ENCODE peak calls at places on chromosomes 5 and 9, in nine cellular contexts. X, Q, U, L, J, Y, Z, B and R are unnamed samples.

GRCh38 chr9:37967681-37968080 is 63.8 kb upstream of the SLC25A51 start:
- DNase-seq in X (no peak), Q (no peak), B (no peak), Z (no peak), J (no peak), L (no peak), Y (no peak), U (no peak), R (no peak)

GRCh38 chr5:113283558-113283957 is 151.2 kb downstream of the TSSK1B start:
- DNase-seq in J (no peak), X (no peak), Z (no peak), B (no peak), Q (no peak), L (no peak), Y (no peak), U (no peak), R (no peak)

GRCh38 chr5:176810084-176810597 is at the start of gene UNC5A:
- DNase-seq in U (no peak), Y (peak), Q (peak), X (peak), Z (no peak), J (no peak), L (no peak), B (peak), R (no peak)

GRCh38 chr9:110131499-110131898 is 76.5 kb downstream of the C9orf152 start:
- DNase-seq in L (no peak), U (no peak), B (no peak), Q (no peak), X (no peak), Y (no peak), J (no peak), Z (no peak), R (no peak)

GRCh38 chr9:129513856-129514496 is 106.9 kb downstream of the C9orf50 start:
- DNase-seq in X (no peak), Z (no peak), B (no peak), Y (no peak), J (no peak), Q (no peak), L (no peak), U (no peak), R (no peak)

GRCh38 chr5:52822437-52822836 is 34.7 kb downstream of the ITGA1 start:
- DNase-seq in U (no peak), B (no peak), J (no peak), Y (no peak), X (no peak), Q (no peak), Z (peak), L (no peak), R (no peak)

GRCh38 chr9:38017149-38017884 is 51.7 kb downstream of the SHB start:
- DNase-seq in Y (peak), X (peak), Z (peak), U (peak), Q (no peak), L (peak), B (peak), J (peak), R (no peak)

GRCh38 chr5:172816887-172817418 is 17.1 kb upstream of the ERGIC1 start:
- DNase-seq in Y (peak), J (no peak), X (peak), B (peak), Q (no peak), L (no peak), Z (no peak), U (peak), R (peak)

GRCh38 chr5:126544087-126544740 is 50.8 kb downstream of the ALDH7A1 start:
- DNase-seq in Z (no peak), L (no peak), Q (peak), B (peak), U (peak), X (peak), Y (no peak), J (no peak), R (no peak)

GRCh38 chr5:168239325-168239724 is 52.1 kb upstream of the WWC1 start:
- DNase-seq in Y (no peak), Q (no peak), B (no peak), J (no peak), X (no peak), Z (no peak), L (no peak), U (no peak), R (no peak)

GRCh38 chr9:8261737-8262136 is 462.2 kb upstream of the DMAC1 start:
- DNase-seq in Y (no peak), J (no peak), Q (no peak), Z (no peak), L (no peak), X (no peak), B (no peak), U (no peak), R (no peak)

GRCh38 chr5:93874080-93874479 is 132.7 kb upstream of the POU5F2 start:
- DNase-seq in J (no peak), L (peak), X (no peak), B (no peak), U (peak), Y (peak), Q (peak), Z (no peak), R (no peak)

GRCh38 chr5:58462623-58463230 is 2.8 kb upstream of the PLK2 start:
- DNase-seq in Z (no peak), Q (peak), J (no peak), Y (peak), L (no peak), X (no peak), B (peak), U (peak), R (peak)

GRCh38 chr5:38022621-38023020 is 182.8 kb upstream of the GDNF start:
- DNase-seq in X (no peak), Q (no peak), Y (no peak), B (no peak), J (no peak), U (no peak), Z (no peak), L (no peak), R (no peak)

GRCh38 chr9:124217839-124218437 is 39.8 kb upstream of the NEK6 start:
- DNase-seq in Q (peak), L (no peak), X (peak), B (no peak), Z (peak), J (no peak), Y (no peak), U (no peak), R (no peak)

GRCh38 chr5:142065273-142065672 is 43.3 kb upstream of the NDFIP1 start:
- DNase-seq in Z (no peak), U (no peak), J (no peak), Y (peak), B (peak), L (no peak), X (no peak), Q (no peak), R (no peak)

DNA sequence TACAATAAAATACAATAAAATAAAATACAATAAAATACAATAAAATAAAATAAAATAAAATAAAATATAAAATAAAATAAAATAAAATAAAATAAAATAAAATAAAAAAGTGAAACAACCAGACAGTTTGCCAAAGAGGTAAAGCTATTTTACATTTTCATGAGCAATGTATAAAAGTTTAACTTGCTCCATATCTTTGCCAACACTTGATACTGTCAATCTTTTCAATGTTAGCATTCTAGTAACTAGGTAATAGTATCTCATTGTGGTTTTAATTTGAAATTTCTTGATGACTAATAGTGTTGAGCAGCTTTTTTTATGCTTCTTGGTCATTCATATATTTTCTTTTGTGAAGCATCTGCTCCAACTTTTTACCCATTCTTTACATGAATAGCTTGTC is 17.3 kb downstream of the TTC33 start:
- DNase-seq in Q (no peak), U (peak), Z (no peak), J (no peak), Y (no peak), B (no peak), L (no peak), X (no peak), R (no peak)
- TF ChIP-seq CTCF in Q (no peak), U (no peak), Z (no peak), J (no peak), Y (no peak), B (no peak), L (no peak), X (no peak), R (no peak)

DNA sequence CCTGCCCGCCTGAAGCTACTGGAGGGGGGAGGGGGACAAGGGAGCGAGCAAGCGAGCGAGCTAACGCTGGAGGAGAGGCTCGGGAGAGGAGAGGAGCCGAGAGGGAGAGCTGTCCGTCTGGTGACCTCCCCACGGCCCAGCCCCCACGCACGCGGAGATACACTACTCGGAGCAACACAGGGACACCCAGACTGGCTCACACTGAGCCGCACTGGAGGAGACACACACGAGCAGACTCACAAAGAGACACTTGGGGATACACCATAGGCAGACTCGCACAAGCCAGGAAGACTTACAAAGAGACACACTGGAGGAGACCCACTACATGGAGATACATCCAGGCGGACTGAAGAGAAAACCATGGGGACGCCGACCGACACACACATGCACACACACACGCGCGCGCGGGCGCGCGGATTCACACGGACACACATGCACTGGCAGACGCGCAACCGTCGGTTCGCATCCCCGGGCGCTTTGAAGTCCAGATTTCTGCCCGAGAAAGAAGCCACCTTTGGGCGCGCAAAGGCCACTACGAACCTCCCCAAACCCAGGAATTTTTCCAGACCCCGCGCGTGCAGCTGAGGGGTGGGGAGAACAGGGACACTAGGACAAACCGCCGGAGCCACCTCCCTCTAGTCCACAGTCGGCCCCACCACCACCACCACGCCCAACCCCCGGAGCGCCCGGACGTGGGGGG is 703 bp downstream of the CNTFR start:
- DNase-seq in B (no peak), U (no peak), L (no peak), J (peak), X (no peak), Y (no peak), Z (no peak), Q (no peak), R (no peak)
- H3K4me3 ChIP-seq in B (no peak), U (no peak), L (no peak), J (peak), X (peak), Y (no peak), Z (peak), Q (no peak), R (no peak)

DNA sequence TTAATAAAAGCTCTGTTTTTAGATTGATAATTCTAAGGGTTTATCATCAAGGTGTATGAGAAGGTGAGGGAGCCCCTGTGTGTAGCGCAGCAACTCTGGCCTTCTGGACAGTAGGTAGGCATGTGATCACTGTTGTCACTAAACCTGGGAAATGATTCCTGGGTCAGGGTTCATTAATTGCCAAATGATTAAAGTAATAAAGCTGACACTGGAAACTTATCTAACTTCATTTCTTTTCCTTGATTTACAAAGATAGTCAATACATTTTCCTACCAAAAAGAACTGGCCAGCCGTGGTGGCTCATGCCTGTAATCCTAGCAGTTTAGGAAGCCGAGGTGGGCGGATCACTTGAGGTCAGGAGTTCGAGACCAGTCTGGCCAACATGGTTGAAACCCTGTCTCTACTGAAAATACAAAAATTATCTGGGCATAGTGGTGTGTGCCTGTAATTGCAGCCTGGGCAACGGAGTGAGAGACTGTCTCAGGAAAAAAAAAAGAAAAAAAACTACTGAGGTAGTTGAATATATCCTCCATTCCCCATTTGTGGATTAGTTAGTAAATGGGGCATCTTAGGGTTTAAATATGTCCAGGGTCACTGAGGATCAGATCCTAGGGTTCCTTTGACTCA is 2.4 kb downstream of the EHMT1 start:
- DNase-seq in J (no peak), X (no peak), Z (no peak), B (peak), L (no peak), Y (no peak), U (no peak), Q (no peak), R (no peak)
- TF ChIP-seq CTCF in J (peak), X (peak), Z (no peak), B (peak), L (peak), Y (peak), U (no peak), Q (peak), R (peak)

DNA sequence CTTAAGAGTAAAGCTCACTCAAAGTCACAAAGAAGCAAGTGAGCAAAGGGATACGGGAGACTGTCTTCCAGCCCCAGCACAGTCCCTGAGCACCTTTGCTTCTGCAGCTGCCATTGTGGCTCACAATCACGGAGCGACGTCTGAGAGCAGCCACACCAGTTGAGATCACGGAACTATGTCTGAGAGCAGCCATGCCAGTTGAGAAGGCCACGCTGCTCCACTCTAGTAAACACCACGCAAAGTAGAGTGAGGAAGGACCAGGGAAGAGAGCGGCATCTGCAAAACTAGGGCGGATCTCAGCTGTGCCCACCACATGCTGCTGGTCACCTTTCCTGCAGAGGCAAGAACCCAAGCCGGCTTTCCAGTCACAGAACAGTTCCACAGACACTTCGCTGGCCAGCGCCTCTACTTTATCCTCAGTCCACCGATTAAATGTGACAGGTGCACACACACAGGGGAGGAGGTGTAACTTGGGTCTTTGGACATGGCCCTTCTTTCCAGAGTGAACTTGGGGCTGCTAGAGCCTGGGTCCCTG is 324.8 kb upstream of the IRX4 start:
- DNase-seq in X (no peak), L (no peak), Y (no peak), Z (no peak), Q (no peak), J (no peak), U (no peak), B (no peak), R (no peak)
- H3K4me3 ChIP-seq in X (no peak), L (no peak), Y (no peak), Z (no peak), Q (no peak), J (no peak), U (no peak), B (no peak), R (no peak)

GRCh38 chr5:83376461-83376860 is 95.1 kb upstream of the VCAN start:
- DNase-seq in Q (no peak), U (no peak), Y (no peak), L (no peak), J (no peak), B (no peak), X (no peak), Z (no peak), R (no peak)

GRCh38 chr5:83374547-83374946 is 97.0 kb upstream of the VCAN start:
- DNase-seq in B (no peak), J (no peak), Z (peak), U (no peak), X (no peak), L (no peak), Q (no peak), Y (no peak), R (no peak)

GRCh38 chr5:83378624-83379259 is 92.8 kb upstream of the VCAN start:
- DNase-seq in B (no peak), Y (no peak), U (no peak), L (no peak), J (no peak), X (peak), Z (no peak), Q (no peak), R (no peak)

GRCh38 chr5:83377131-83377865 is 94.2 kb upstream of the VCAN start:
- DNase-seq in U (peak), Q (no peak), B (peak), L (no peak), Z (no peak), Y (peak), X (no peak), J (no peak), R (peak)

DNA sequence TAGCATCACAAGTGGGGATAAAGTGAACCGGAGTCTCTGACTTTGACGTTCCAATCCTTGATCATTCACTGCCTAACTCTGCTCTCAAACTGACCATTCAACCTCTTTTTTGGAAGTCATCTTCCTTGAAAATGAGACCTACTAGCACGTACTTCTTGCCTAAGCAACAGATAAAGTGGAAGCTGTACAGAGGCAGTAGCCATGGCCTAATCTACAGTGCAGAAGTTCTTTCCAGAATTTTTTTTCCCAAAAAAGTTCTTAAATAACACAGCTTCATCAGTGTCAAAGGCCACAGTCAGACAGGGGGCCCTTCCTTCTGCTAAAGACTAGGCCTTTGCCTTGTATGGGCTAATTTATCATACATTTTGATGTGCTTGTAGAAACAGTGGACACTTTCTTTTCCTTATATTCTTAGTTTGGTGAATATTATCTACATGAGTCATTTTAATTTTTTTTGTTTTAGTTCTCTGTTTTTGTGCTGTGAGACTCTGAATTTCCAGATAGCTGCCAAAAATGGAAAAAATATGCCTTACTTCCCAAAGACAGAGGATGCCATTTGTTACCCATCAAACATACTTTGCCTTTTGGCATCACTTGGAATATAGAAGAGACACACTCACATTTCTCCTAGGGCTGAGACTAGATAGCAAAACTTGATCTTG is 96.4 kb upstream of the VCAN start:
- DNase-seq in B (no peak), Z (no peak), X (no peak), Q (no peak), Y (peak), J (no peak), L (no peak), U (no peak), R (no peak)
- TF ChIP-seq CTCF in B (no peak), Z (no peak), X (no peak), Q (no peak), Y (no peak), J (no peak), L (no peak), U (no peak), R (no peak)

DNA sequence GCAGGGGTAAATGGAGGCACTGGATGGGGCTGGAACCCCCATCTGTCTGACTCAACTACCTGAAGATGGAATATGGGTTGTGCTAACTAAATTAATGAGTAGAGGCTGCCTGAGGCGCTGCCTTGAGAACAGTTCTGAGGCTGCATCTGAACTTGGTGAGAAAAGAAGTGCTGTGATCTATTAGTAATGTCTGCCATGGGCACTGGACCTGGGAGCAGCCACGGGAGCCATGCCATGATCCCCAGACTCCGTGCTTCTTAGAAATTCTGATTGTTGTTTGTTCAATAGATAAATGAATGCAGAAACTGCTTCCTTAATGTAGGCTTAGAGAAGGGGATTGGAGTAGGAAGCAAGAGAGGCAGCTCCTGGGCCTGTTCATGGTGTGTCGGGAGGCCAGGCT is 80.2 kb downstream of the KCNIP1 start:
- DNase-seq in U (no peak), J (no peak), B (no peak), Z (no peak), L (no peak), Q (no peak), X (no peak), Y (no peak), R (no peak)
- H3K4me3 ChIP-seq in U (no peak), J (no peak), B (no peak), Z (no peak), L (no peak), Q (no peak), X (no peak), Y (no peak), R (no peak)